ENCODE peak calls at places on chromosomes 1 and 21, in five cellular contexts. One of them, this sample, is unnamed.
A peak's percentile ranks its signal among the peaks of the same experiment; 100 is the strongest.

GRCh38 chr21:44428281-44428942 is 26.9 kb upstream of the LRRC3 start:
- DNase-seq in GM12891: no peak
- DNase-seq in K562: peak; percentile 70
- DNase-seq in SK-N-SH: peak; percentile 35
- DNase-seq in H1: peak; percentile 77
- DNase-seq in this sample: no peak

GRCh38 chr1:20713440-20713839 is 4.4 kb downstream of the KIF17 start:
- DNase-seq in SK-N-SH: no peak
- DNase-seq in GM12891: no peak
- DNase-seq in K562: no peak
- DNase-seq in H1: no peak
- DNase-seq in this sample: no peak

GRCh38 chr1:173190101-173190895 is 16.8 kb downstream of the TNFSF4 start:
- DNase-seq in K562: no peak
- DNase-seq in SK-N-SH: no peak
- DNase-seq in GM12891: no peak
- DNase-seq in H1: no peak
- DNase-seq in this sample: no peak

GRCh38 chr1:222012816-222013215 is 270.9 kb upstream of the DUSP10 start:
- DNase-seq in H1: no peak
- DNase-seq in GM12891: no peak
- DNase-seq in SK-N-SH: no peak
- DNase-seq in K562: no peak
- DNase-seq in this sample: no peak

GRCh38 chr1:182183606-182184005 is 122.1 kb upstream of the ZNF648 start:
- DNase-seq in SK-N-SH: no peak
- DNase-seq in H1: no peak
- DNase-seq in K562: no peak
- DNase-seq in GM12891: no peak
- DNase-seq in this sample: no peak

GRCh38 chr1:94602312-94602711 is 60.8 kb upstream of the F3 start:
- DNase-seq in GM12891: no peak
- DNase-seq in H1: no peak
- DNase-seq in SK-N-SH: no peak
- DNase-seq in K562: no peak
- DNase-seq in this sample: no peak

GRCh38 chr1:187928288-187928687 is 1099.5 kb downstream of the PLA2G4A start:
- DNase-seq in GM12891: no peak
- DNase-seq in K562: peak; percentile 1
- DNase-seq in H1: peak; percentile 25
- DNase-seq in SK-N-SH: peak; percentile 6
- DNase-seq in this sample: no peak

GRCh38 chr1:246065592-246065991 is 441.5 kb downstream of the SMYD3 start:
- DNase-seq in SK-N-SH: no peak
- DNase-seq in H1: no peak
- DNase-seq in K562: no peak
- DNase-seq in GM12891: no peak
- DNase-seq in this sample: no peak

GRCh38 chr1:8312235-8313218 is 5.4 kb upstream of the SLC45A1 start:
- DNase-seq in K562: no peak
- DNase-seq in GM12891: no peak
- DNase-seq in H1: no peak
- DNase-seq in SK-N-SH: no peak
- DNase-seq in this sample: no peak

GRCh38 chr1:198462365-198463025 is 78.0 kb downstream of the ATP6V1G3 start:
- DNase-seq in GM12891: no peak
- DNase-seq in H1: no peak
- DNase-seq in K562: no peak
- DNase-seq in SK-N-SH: no peak
- DNase-seq in this sample: no peak

GRCh38 chr1:12631571-12631970 is 12.3 kb upstream of the AADACL4 start:
- DNase-seq in GM12891: no peak
- DNase-seq in K562: no peak
- DNase-seq in SK-N-SH: no peak
- DNase-seq in H1: no peak
- DNase-seq in this sample: no peak

GRCh38 chr1:118159578-118159977 is 25.4 kb downstream of the SPAG17 start:
- DNase-seq in GM12891: no peak
- DNase-seq in K562: no peak
- DNase-seq in SK-N-SH: no peak
- DNase-seq in H1: no peak
- DNase-seq in this sample: no peak

GRCh38 chr21:14591882-14592281 is 45.8 kb upstream of the SAMSN1 start:
- DNase-seq in SK-N-SH: no peak
- DNase-seq in K562: peak; percentile 36
- DNase-seq in H1: no peak
- DNase-seq in GM12891: no peak
- DNase-seq in this sample: no peak

GRCh38 chr1:14678011-14678638 is 79.6 kb downstream of the KAZN start:
- DNase-seq in H1: no peak
- DNase-seq in K562: no peak
- DNase-seq in GM12891: no peak
- DNase-seq in SK-N-SH: no peak
- DNase-seq in this sample: no peak

GRCh38 chr21:29145354-29145782 is 14.9 kb downstream of the MAP3K7CL start:
- DNase-seq in GM12891: no peak
- DNase-seq in H1: no peak
- DNase-seq in K562: peak; percentile 13
- DNase-seq in SK-N-SH: no peak
- DNase-seq in this sample: no peak

GRCh38 chr1:53266038-53266437 is 27.7 kb upstream of the MAGOH start:
- DNase-seq in GM12891: no peak
- DNase-seq in K562: peak; percentile 23
- DNase-seq in SK-N-SH: no peak
- DNase-seq in H1: no peak
- DNase-seq in this sample: no peak
- TF ChIP-seq TAF1 in GM12891: no peak
- TF ChIP-seq TAF1 in K562: no peak
- TF ChIP-seq TAF1 in SK-N-SH: no peak
- TF ChIP-seq TAF1 in H1: no peak
- TF ChIP-seq TAF1 in this sample: no peak

GRCh38 chr1:205929812-205930577 is 13.3 kb downstream of the SLC26A9 start:
- DNase-seq in GM12891: no peak
- DNase-seq in H1: no peak
- DNase-seq in K562: peak; percentile 21
- DNase-seq in SK-N-SH: no peak
- DNase-seq in this sample: no peak

GRCh38 chr1:205932776-205933175 is 10.5 kb downstream of the SLC26A9 start:
- DNase-seq in H1: no peak
- DNase-seq in SK-N-SH: no peak
- DNase-seq in GM12891: no peak
- DNase-seq in K562: no peak
- DNase-seq in this sample: no peak

GRCh38 chr1:205933672-205934618 is 9.3 kb downstream of the SLC26A9 start:
- DNase-seq in GM12891: no peak
- DNase-seq in H1: no peak
- DNase-seq in SK-N-SH: no peak
- DNase-seq in K562: no peak
- DNase-seq in this sample: no peak

GRCh38 chr1:205928256-205928655 is 15.0 kb downstream of the SLC26A9 start:
- DNase-seq in K562: no peak
- DNase-seq in SK-N-SH: no peak
- DNase-seq in GM12891: no peak
- DNase-seq in H1: no peak
- DNase-seq in this sample: no peak

DNA sequence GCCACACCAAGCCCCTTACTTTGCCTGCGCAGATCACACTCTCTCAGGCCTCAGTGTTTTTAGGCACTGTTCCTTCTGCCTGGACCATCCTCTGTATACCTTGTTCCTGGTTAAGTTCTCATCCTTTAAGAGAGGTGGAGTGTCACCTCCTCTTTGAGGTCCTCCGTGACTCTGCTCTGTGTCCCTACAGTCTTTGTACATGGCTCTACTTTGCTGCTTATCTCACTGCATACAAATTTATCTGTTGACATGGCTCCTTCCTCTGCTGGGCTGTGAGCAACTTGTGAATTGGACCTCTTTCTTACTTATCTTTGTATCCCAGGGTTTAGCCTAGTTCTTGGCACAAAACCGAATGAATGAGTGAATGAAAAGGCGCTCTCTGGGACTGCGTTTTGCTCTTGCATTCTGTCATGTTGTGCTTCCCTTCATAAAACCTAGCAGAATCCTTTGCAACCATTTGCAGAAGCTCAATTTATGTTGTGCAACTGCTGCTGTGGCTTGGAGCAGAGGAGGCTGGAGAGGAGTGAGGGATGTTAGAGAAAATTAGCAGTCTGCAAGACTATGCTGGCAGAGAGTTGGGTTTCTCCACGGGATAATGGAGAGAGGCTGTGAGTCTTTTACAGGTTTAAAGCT is 12.4 kb downstream of the SLC26A9 start:
- DNase-seq in GM12891: no peak
- DNase-seq in SK-N-SH: no peak
- DNase-seq in H1: no peak
- DNase-seq in K562: peak; percentile 34
- DNase-seq in this sample: no peak
- TF ChIP-seq POLR2AphosphoS5 in GM12891: no peak
- TF ChIP-seq POLR2AphosphoS5 in SK-N-SH: no peak
- TF ChIP-seq POLR2AphosphoS5 in H1: no peak
- TF ChIP-seq POLR2AphosphoS5 in K562: no peak
- TF ChIP-seq POLR2AphosphoS5 in this sample: no peak

DNA sequence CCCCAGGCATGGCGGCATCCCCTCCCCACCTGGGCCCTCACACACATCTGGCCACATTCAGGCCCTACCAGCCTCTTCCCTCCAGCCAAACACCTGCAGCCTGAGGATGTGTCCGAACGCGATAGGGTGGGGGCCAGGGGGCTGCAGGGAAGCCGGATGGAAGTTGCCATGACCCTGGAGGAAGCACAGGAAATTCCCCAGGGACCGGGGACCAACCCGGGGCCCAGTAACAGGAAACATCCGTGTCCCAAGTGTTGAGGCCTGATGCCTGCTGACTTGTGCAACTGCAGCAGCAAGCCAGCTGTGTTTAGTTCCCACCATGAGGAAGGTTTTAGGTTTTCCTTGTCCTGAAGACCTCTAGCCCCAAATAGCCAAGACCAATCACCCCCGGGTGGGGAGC is 30.0 kb downstream of the MEGF6 start:
- DNase-seq in GM12891: no peak
- DNase-seq in H1: no peak
- DNase-seq in K562: no peak
- DNase-seq in SK-N-SH: peak; percentile 55
- DNase-seq in this sample: no peak
- TF ChIP-seq TAF1 in GM12891: no peak
- TF ChIP-seq TAF1 in H1: no peak
- TF ChIP-seq TAF1 in K562: no peak
- TF ChIP-seq TAF1 in SK-N-SH: no peak
- TF ChIP-seq TAF1 in this sample: no peak

GRCh38 chr1:63829349-63830327 is 55.8 kb downstream of the ROR1 start:
- DNase-seq in SK-N-SH: no peak
- DNase-seq in H1: no peak
- DNase-seq in K562: no peak
- DNase-seq in GM12891: no peak
- DNase-seq in this sample: no peak
- TF ChIP-seq POLR2AphosphoS5 in SK-N-SH: no peak
- TF ChIP-seq POLR2AphosphoS5 in H1: no peak
- TF ChIP-seq POLR2AphosphoS5 in K562: no peak
- TF ChIP-seq POLR2AphosphoS5 in GM12891: no peak
- TF ChIP-seq POLR2AphosphoS5 in this sample: no peak

This sample was measured in GM12892.